ENCODE peak calls at places on chromosomes 13 and 19, in seven cellular contexts. K is thoracic aorta; W is stimulated activated CD4-positive, alpha-beta T cell treated with anti-CD3 and anti-CD28 coated beads, Interleukin-12 subunit alpha, Interleukin-12 subunit beta, amount 100 ng/mL, for 48 hours; N is fibroblast of pulmonary artery; D is ELF-1; F is left ventricle myocardium inferior; M is progenitor cell of endocrine pancreas. S is an unnamed sample.

GRCh38 chr19:7783991-7784421 is 21.0 kb downstream of the CLEC4M start:
- DNase-seq in K (no peak), N (peak; percentile 55), D (peak; percentile 36), W (no peak), F (no peak), M (no peak), S (peak; percentile 76)

GRCh38 chr19:2428027-2428690 is 773 bp upstream of the TIMM13 start:
- DNase-seq in D (peak; percentile 79), F (peak; percentile 36), W (no peak), K (no peak), M (no peak), N (no peak), S (peak; percentile 42)

GRCh38 chr13:44848956-44849748 is 140.1 kb downstream of the NUFIP1 start:
- DNase-seq in D (no peak), N (no peak), M (no peak), W (no peak), F (no peak), K (no peak), S (no peak)

GRCh38 chr13:44903596-44903995 is 85.7 kb downstream of the NUFIP1 start:
- DNase-seq in F (peak; percentile 86), N (peak; percentile 97), K (peak; percentile 22), D (peak; percentile 57), W (no peak), M (no peak), S (peak; percentile 91)

GRCh38 chr19:14519860-14520407 is 1.7 kb upstream of the DNAJB1 start:
- DNase-seq in N (peak; percentile 75), F (no peak), W (no peak), M (no peak), D (peak; percentile 36), K (no peak), S (peak; percentile 49)

GRCh38 chr19:18966304-18966703 is 25.3 kb upstream of the HOMER3 start:
- DNase-seq in N (no peak), W (no peak), F (no peak), M (no peak), K (no peak), D (no peak), S (no peak)

GRCh38 chr13:37870895-37871550 is 1.5 kb upstream of the TRPC4 start:
- DNase-seq in W (no peak), N (peak; percentile 77), K (no peak), D (peak; percentile 34), M (no peak), F (no peak), S (peak; percentile 83)

GRCh38 chr13:110444226-110444653 is 117.3 kb downstream of the RAB20 start:
- DNase-seq in D (no peak), F (peak; percentile 31), N (peak; percentile 45), W (no peak), K (no peak), M (no peak), S (peak; percentile 79)

GRCh38 chr19:42068756-42069571 is 1.0 kb downstream of the GRIK5 start:
- DNase-seq in K (no peak), D (no peak), N (no peak), F (no peak), M (no peak), W (no peak), S (no peak)

GRCh38 chr19:45569619-45570421 is 14.8 kb downstream of the OPA3 start:
- DNase-seq in W (peak; percentile 39), M (peak; percentile 32), D (peak; percentile 86), F (peak; percentile 62), K (no peak), N (peak; percentile 46), S (peak; percentile 43)

GRCh38 chr19:28446511-28446910 is 766.4 kb downstream of the UQCRFS1 start:
- DNase-seq in D (peak; percentile 89), W (no peak), N (no peak), M (no peak), F (no peak), K (no peak), S (no peak)

GRCh38 chr19:8336072-8336569 is 6.9 kb downstream of the KANK3 start:
- DNase-seq in F (no peak), D (peak; percentile 61), N (no peak), W (no peak), K (no peak), M (no peak), S (no peak)

GRCh38 chr19:39307822-39308530 is 11.8 kb downstream of the IFNL1 start:
- DNase-seq in D (peak; percentile 71), M (no peak), W (no peak), K (no peak), F (no peak), N (no peak), S (no peak)

GRCh38 chr19:32748497-32748896 is 28.9 kb downstream of the TDRD12 start:
- DNase-seq in D (no peak), N (no peak), F (no peak), K (no peak), M (no peak), W (no peak), S (no peak)

GRCh38 chr13:35891486-35891885 is 239.7 kb downstream of the DCLK1 start:
- DNase-seq in F (no peak), N (no peak), K (no peak), M (no peak), W (no peak), D (no peak), S (no peak)

GRCh38 chr13:43648733-43649132 is 138.0 kb downstream of the ENOX1 start:
- DNase-seq in M (no peak), N (peak; percentile 3), F (no peak), D (no peak), W (no peak), K (no peak), S (no peak)

GRCh38 chr13:51518847-51519246 is 65.4 kb upstream of the WDFY2 start:
- DNase-seq in M (no peak), W (no peak), D (no peak), F (no peak), N (no peak), K (no peak), S (no peak)

GRCh38 chr13:100883453-100883852 is 208.9 kb upstream of the TMTC4 start:
- DNase-seq in D (no peak), W (no peak), K (no peak), F (no peak), N (no peak), M (no peak), S (no peak)

GRCh38 chr13:46961719-46962118 is 64.9 kb upstream of the HTR2A start:
- DNase-seq in N (peak; percentile 76), W (no peak), D (no peak), K (no peak), F (no peak), M (no peak), S (peak; percentile 70)

GRCh38 chr19:6822311-6822670 is 49.8 kb downstream of the VAV1 start:
- DNase-seq in D (no peak), K (no peak), M (no peak), W (no peak), N (no peak), F (no peak), S (no peak)

GRCh38 chr13:104837756-104838155 is 1697.7 kb downstream of the EFNB2 start:
- DNase-seq in W (no peak), K (no peak), F (no peak), M (no peak), D (no peak), N (no peak), S (peak; percentile 15)

GRCh38 chr13:38398810-38399493 is 49.3 kb downstream of the UFM1 start:
- DNase-seq in M (no peak), F (no peak), N (peak; percentile 81), K (no peak), D (no peak), W (no peak), S (peak; percentile 99)

GRCh38 chr13:72884111-72884510 is 102.2 kb downstream of the PIBF1 start:
- DNase-seq in W (no peak), K (no peak), F (no peak), M (no peak), N (peak; percentile 22), D (no peak), S (peak; percentile 9)

GRCh38 chr13:100528820-100529219 is 59.8 kb downstream of the GGACT start:
- DNase-seq in K (no peak), W (no peak), M (no peak), N (no peak), D (no peak), F (no peak), S (no peak)

GRCh38 chr13:38921081-38921480 is 69.5 kb downstream of the STOML3 start:
- DNase-seq in K (no peak), W (no peak), N (no peak), F (no peak), M (no peak), D (no peak), S (no peak)

GRCh38 chr13:76023644-76024043 is 387.5 kb downstream of the LMO7 start:
- DNase-seq in K (no peak), M (no peak), F (no peak), N (no peak), D (no peak), W (no peak), S (no peak)

GRCh38 chr13:91405240-91405639 is 6.8 kb downstream of the GPC5 start:
- DNase-seq in M (no peak), D (no peak), K (no peak), N (no peak), F (no peak), W (no peak), S (no peak)

GRCh38 chr13:36918246-36919060 is 1.6 kb downstream of the SMAD9 start:
- DNase-seq in K (no peak), F (no peak), M (no peak), D (no peak), W (no peak), N (peak; percentile 17), S (peak; percentile 31)

GRCh38 chr13:20442798-20443381 is 82.8 kb downstream of the CRYL1 start:
- DNase-seq in F (no peak), M (no peak), N (no peak), D (no peak), W (no peak), K (no peak), S (no peak)

GRCh38 chr19:57302020-57302465 is 18.2 kb upstream of the ZNF543 start:
- DNase-seq in D (peak; percentile 37), W (no peak), M (no peak), K (no peak), N (peak; percentile 97), F (no peak), S (peak; percentile 94)

GRCh38 chr19:49340069-49340864 is 5.1 kb downstream of the CD37 start:
- DNase-seq in F (peak; percentile 72), K (peak; percentile 36), W (no peak), D (peak; percentile 88), M (no peak), N (no peak), S (peak; percentile 36)

GRCh38 chr13:73429691-73430090 is 370.9 kb downstream of the KLF5 start:
- DNase-seq in W (no peak), K (no peak), F (no peak), N (peak; percentile 66), D (no peak), M (no peak), S (peak; percentile 68)

GRCh38 chr13:34308725-34309124 is 490.8 kb downstream of the RFC3 start:
- DNase-seq in M (no peak), N (no peak), F (no peak), W (no peak), D (no peak), K (no peak), S (peak; percentile 49)

GRCh38 chr19:45011959-45012358 is 10.7 kb downstream of the RELB start:
- DNase-seq in N (no peak), W (no peak), D (no peak), F (no peak), K (no peak), M (no peak), S (no peak)

GRCh38 chr19:10193666-10194499 is 870 bp downstream of the DNMT1 start:
- DNase-seq in W (no peak), K (no peak), M (peak; percentile 16), F (no peak), D (peak; percentile 64), N (peak; percentile 40), S (peak; percentile 52)

GRCh38 chr19:16587031-16588023 is 15.1 kb upstream of the SLC35E1 start:
- DNase-seq in F (no peak), K (no peak), D (peak; percentile 34), W (no peak), N (peak; percentile 30), M (no peak), S (peak; percentile 69)

GRCh38 chr19:34104099-34104498 is 68.2 kb upstream of the LSM14A start:
- DNase-seq in N (no peak), M (no peak), W (no peak), D (no peak), F (no peak), K (no peak), S (no peak)

GRCh38 chr13:23140492-23140891 is 40.3 kb upstream of the SGCG start:
- DNase-seq in D (no peak), N (no peak), K (no peak), F (no peak), M (no peak), W (no peak), S (peak; percentile 19)

S was measured in iris pigment epithelial cell.